ENCODE peak calls at places on chromosomes 12 and 14, in four cellular contexts. C, F, G and R are unnamed samples.

GRCh38 chr14:95502381-95502950 is 14.0 kb downstream of the SYNE3 start:
- DNase-seq in C (no peak), F (no peak), G (no peak), R (no peak)

GRCh38 chr12:23004473-23005020 is 379.6 kb downstream of the ETNK1 start:
- DNase-seq in C (no peak), F (no peak), G (no peak), R (no peak)

GRCh38 chr12:84904051-84904450 is 8.5 kb downstream of the SLC6A15 start:
- DNase-seq in C (no peak), F (no peak), G (no peak), R (no peak)

GRCh38 chr14:35124127-35124526 is 1.8 kb downstream of the PRORP start:
- DNase-seq in C (no peak), F (no peak), G (no peak), R (no peak)

GRCh38 chr12:1806301-1807106 is 13.9 kb upstream of the LRTM2 start:
- DNase-seq in C (no peak), F (peak; percentile 27), G (no peak), R (no peak)

GRCh38 chr12:62785941-62786559 is 148.9 kb downstream of the PPM1H start:
- DNase-seq in C (peak; percentile 89), F (peak; percentile 62), G (no peak), R (no peak)

GRCh38 chr14:102419716-102420115 is 57.0 kb downstream of the TECPR2 start:
- DNase-seq in C (no peak), F (no peak), G (no peak), R (no peak)

GRCh38 chr12:102396276-102396675 is 84.1 kb downstream of the IGF1 start:
- DNase-seq in C (no peak), F (no peak), G (peak; percentile 9), R (no peak)

DNA sequence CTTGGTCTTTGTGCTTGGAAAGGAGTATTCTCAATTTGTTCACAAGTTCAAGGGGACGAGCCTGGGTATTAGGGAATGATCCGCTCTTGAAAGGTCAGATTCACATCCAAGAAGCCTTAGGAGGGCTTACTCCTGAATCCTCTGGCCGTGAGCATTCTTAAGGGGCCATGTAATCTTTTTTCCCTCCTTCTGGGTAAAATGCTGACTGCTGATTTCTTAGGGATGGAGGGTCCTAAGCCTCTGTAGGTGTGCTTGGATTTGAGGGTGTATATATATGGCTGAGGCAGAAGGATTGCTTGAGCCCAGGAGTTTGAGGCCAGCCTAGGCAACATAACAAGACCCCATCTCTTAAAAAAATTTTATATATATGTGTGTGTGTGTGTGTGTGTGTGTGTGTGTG is 149.1 kb downstream of the TSPAN9 start:
- DNase-seq in C (no peak), F (no peak), G (no peak), R (no peak)
- TF ChIP-seq CTCF in C (no peak), F (no peak), G (no peak), R (no peak)

GRCh38 chr12:45890276-45890675 is 100.1 kb downstream of the SCAF11 start:
- DNase-seq in C (no peak), F (no peak), G (no peak), R (no peak)

GRCh38 chr12:45898094-45898493 is 92.3 kb downstream of the SCAF11 start:
- DNase-seq in C (no peak), F (no peak), G (no peak), R (no peak)

GRCh38 chr12:45895961-45896360 is 94.4 kb downstream of the SCAF11 start:
- DNase-seq in C (no peak), F (no peak), G (no peak), R (no peak)

GRCh38 chr12:45887544-45887943 is 102.8 kb downstream of the SCAF11 start:
- DNase-seq in C (no peak), F (no peak), G (no peak), R (no peak)

GRCh38 chr12:45893240-45893639 is 97.1 kb downstream of the SCAF11 start:
- DNase-seq in C (no peak), F (no peak), G (peak; percentile 73), R (no peak)
- TF ChIP-seq CTCF in C (peak; percentile 26), F (no peak), G (peak; percentile 63), R (no peak)

GRCh38 chr12:109222496-109222895 is 86.6 kb downstream of the FOXN4 start:
- DNase-seq in C (no peak), F (no peak), G (no peak), R (no peak)
- TF ChIP-seq CTCF in C (no peak), F (no peak), G (no peak), R (no peak)

DNA sequence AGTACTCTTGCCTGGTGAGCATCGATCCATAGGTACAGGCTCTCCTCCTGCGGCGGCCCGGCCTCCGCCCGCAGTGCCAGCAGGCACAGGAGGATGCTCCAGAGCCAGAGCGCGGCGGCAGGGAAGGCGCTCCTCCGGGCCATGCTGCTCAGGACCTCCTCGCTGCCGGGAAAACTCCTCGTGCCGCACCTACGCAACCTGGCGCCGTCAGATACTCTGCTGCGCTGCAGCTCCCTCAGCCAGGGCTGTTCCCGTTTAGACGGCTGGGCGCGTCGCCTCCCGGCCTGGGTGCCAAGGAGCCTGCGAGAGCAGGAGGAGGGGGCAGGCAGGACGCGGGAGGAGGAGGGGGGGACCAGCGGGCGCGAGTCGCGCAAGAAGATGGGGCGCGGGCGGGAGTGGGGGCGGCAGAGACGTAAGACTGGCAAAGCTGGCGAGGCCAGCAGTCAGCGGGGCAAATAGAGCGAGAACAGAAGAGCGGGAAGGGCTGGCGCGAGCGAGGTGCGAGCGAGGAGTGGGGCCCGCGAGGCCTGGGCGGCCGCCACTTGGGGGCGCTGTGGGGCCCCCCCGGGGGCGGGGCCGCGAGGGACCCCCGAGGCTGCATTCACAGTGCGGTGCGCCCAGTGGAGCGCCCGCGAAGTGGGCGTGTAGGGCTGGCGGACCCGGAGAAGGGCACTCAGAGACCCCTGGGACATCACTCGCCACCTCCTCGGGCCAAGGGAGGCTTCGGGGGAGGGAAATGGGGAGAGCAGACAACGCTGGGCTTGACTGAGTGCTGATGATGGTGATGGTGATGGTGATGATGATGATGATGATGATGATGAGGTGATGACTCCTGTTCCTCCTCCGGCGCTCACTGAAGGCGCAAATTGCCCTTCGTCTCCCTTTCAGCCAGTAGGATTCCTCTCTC is at the start of gene WIF1:
- DNase-seq in C (no peak), F (peak; percentile 65), G (peak; percentile 76), R (no peak)
- TF ChIP-seq CTCF in C (peak; percentile 4), F (peak; percentile 21), G (peak; percentile 72), R (peak; percentile 43)